ENCODE peak calls at places on chromosomes 4 and X, in nine cellular contexts. X, P, V, L, G, W, Q, H and A are unnamed samples.

GRCh38 chrX:25527596-25527995 is 511.8 kb upstream of the ARX start:
- DNase-seq in G (no peak), P (no peak), L (no peak), V (no peak), W (no peak), Q (peak; percentile 4), H (no peak), X (no peak), A (no peak)

GRCh38 chr4:73728091-73728741 is 12.2 kb upstream of the CXCL8 start:
- DNase-seq in L (no peak), X (no peak), G (no peak), H (no peak), W (no peak), Q (no peak), P (no peak), V (no peak), A (no peak)

GRCh38 chr4:40967550-40967949 is 217.8 kb downstream of the NSUN7 start:
- DNase-seq in H (no peak), Q (no peak), V (no peak), W (no peak), L (no peak), G (no peak), P (no peak), X (no peak), A (no peak)

GRCh38 chrX:16825306-16826035 is 39.2 kb downstream of the TXLNG start:
- DNase-seq in V (no peak), H (no peak), Q (no peak), W (no peak), G (no peak), P (no peak), X (no peak), L (no peak), A (no peak)

GRCh38 chr4:170004656-170005250 is 21.4 kb downstream of the MFAP3L start:
- DNase-seq in L (no peak), Q (no peak), V (no peak), P (no peak), X (no peak), W (no peak), G (no peak), H (peak; percentile 19), A (no peak)

GRCh38 chrX:2819345-2820130 is 9.2 kb upstream of the GYG2 start:
- DNase-seq in W (no peak), H (no peak), L (no peak), G (no peak), Q (no peak), P (no peak), V (no peak), X (no peak), A (no peak)

GRCh38 chr4:1214101-1215095 is 34.5 kb downstream of the CTBP1 start:
- DNase-seq in G (no peak), H (no peak), X (no peak), V (no peak), Q (no peak), P (no peak), W (no peak), L (no peak), A (no peak)

GRCh38 chr4:157072002-157072401 is 3.9 kb upstream of the GLRB start:
- DNase-seq in H (no peak), G (no peak), L (no peak), W (no peak), P (no peak), V (no peak), X (no peak), Q (no peak), A (no peak)

GRCh38 chr4:101288365-101289145 is 58.8 kb downstream of the PPP3CA start:
- DNase-seq in H (no peak), G (no peak), X (no peak), P (no peak), V (no peak), Q (no peak), W (no peak), L (no peak), A (no peak)

GRCh38 chr4:162117051-162117450 is 46.7 kb downstream of the FSTL5 start:
- DNase-seq in Q (no peak), P (no peak), G (no peak), L (no peak), H (no peak), X (no peak), W (no peak), V (no peak), A (no peak)

GRCh38 chr4:3765271-3766206 is 646 bp upstream of the ADRA2C start:
- DNase-seq in Q (peak; percentile 80), W (no peak), P (peak; percentile 66), V (no peak), L (peak; percentile 65), H (no peak), X (no peak), G (no peak), A (peak; percentile 89)

GRCh38 chr4:114613579-114613978 is 15.0 kb downstream of the UGT8 start:
- DNase-seq in G (no peak), H (no peak), Q (no peak), P (no peak), X (no peak), L (no peak), W (no peak), V (no peak), A (no peak)

GRCh38 chr4:185016946-185017797 is 1.1 kb upstream of the HELT start:
- DNase-seq in L (no peak), W (no peak), X (no peak), G (no peak), H (no peak), Q (no peak), P (no peak), V (no peak), A (peak; percentile 40)

GRCh38 chrX:44157858-44158257 is 184.7 kb upstream of the NDP start:
- DNase-seq in H (no peak), L (no peak), V (no peak), X (no peak), Q (no peak), P (no peak), G (no peak), W (no peak), A (no peak)

GRCh38 chrX:69069876-69070275 is 95.4 kb downstream of the PJA1 start:
- DNase-seq in X (no peak), Q (no peak), L (no peak), H (no peak), W (no peak), P (no peak), G (no peak), V (no peak), A (no peak)

GRCh38 chrX:16826207-16826606 is 39.9 kb downstream of the TXLNG start:
- DNase-seq in L (no peak), H (peak; percentile 45), X (no peak), Q (no peak), G (no peak), V (no peak), W (no peak), P (peak; percentile 12), A (no peak)

GRCh38 chr4:73129319-73129718 is 59.8 kb upstream of the COX18 start:
- DNase-seq in Q (no peak), P (no peak), W (no peak), H (no peak), X (no peak), V (no peak), L (no peak), G (no peak), A (no peak)

GRCh38 chr4:156654410-156654809 is 317.2 kb downstream of the PDGFC start:
- DNase-seq in Q (no peak), X (no peak), P (no peak), W (no peak), G (no peak), L (no peak), V (no peak), H (no peak), A (no peak)

GRCh38 chr4:37601527-37601926 is 84.6 kb downstream of the RELL1 start:
- DNase-seq in X (no peak), H (no peak), P (no peak), L (no peak), Q (no peak), V (no peak), G (peak; percentile 14), W (no peak), A (no peak)

GRCh38 chr4:154618708-154619315 is 6.4 kb upstream of the FGG start:
- DNase-seq in H (peak; percentile 66), P (peak; percentile 66), X (peak; percentile 58), G (no peak), L (peak; percentile 67), Q (peak; percentile 72), V (no peak), W (peak; percentile 25), A (peak; percentile 64)

GRCh38 chr4:151641167-151641566 is 119.6 kb downstream of the GATB start:
- DNase-seq in V (no peak), X (no peak), Q (no peak), G (peak; percentile 19), W (no peak), H (no peak), P (no peak), L (no peak), A (no peak)

GRCh38 chrX:37765507-37765906 is 14.4 kb upstream of the CYBB start:
- DNase-seq in P (no peak), Q (no peak), G (no peak), X (no peak), H (no peak), L (no peak), V (no peak), W (no peak), A (no peak)

GRCh38 chrX:148271263-148271662 is 229.2 kb upstream of the AFF2 start:
- DNase-seq in H (no peak), G (no peak), Q (no peak), P (no peak), X (no peak), L (no peak), W (no peak), V (no peak), A (no peak)

GRCh38 chrX:139196890-139197289 is 333.6 kb upstream of the F9 start:
- DNase-seq in P (no peak), V (no peak), L (no peak), Q (no peak), G (no peak), X (no peak), H (no peak), W (no peak), A (no peak)

GRCh38 chr4:91837608-91838029 is 466.1 kb upstream of the GRID2 start:
- DNase-seq in Q (no peak), H (no peak), W (no peak), L (no peak), G (no peak), V (no peak), X (no peak), P (no peak), A (no peak)

GRCh38 chrX:40552768-40553167 is 28.0 kb upstream of the ATP6AP2 start:
- DNase-seq in H (no peak), V (no peak), L (no peak), G (no peak), Q (no peak), X (no peak), P (no peak), W (no peak), A (no peak)

GRCh38 chr4:78426972-78427371 is 124.6 kb upstream of the ANXA3 start:
- DNase-seq in H (no peak), X (no peak), Q (no peak), P (no peak), V (no peak), W (no peak), L (no peak), G (no peak), A (no peak)

GRCh38 chrX:69162466-69162865 is 2.8 kb downstream of the PJA1 start:
- DNase-seq in V (peak; percentile 24), G (no peak), X (no peak), Q (no peak), P (no peak), H (no peak), W (no peak), L (no peak), A (no peak)

GRCh38 chr4:143234153-143234552 is 49.4 kb downstream of the USP38 start:
- DNase-seq in G (no peak), Q (no peak), P (no peak), L (no peak), X (no peak), V (no peak), H (no peak), W (no peak), A (no peak)

GRCh38 chr4:172691552-172691951 is 477.1 kb upstream of the GALNT7 start:
- DNase-seq in H (no peak), P (no peak), V (no peak), X (no peak), L (no peak), W (no peak), Q (no peak), G (no peak), A (no peak)